ENCODE peak calls at places on chromosomes 6 and 20, in four cellular contexts. One of them, this sample, is unnamed.

GRCh38 chr6:151805286-151805840 is 2.1 kb upstream of the ESR1 start:
- DNase-seq in fibroblast of lung: no peak
- DNase-seq in hepatocyte: no peak
- DNase-seq in trophoblast cell: no peak
- DNase-seq in this sample: no peak

GRCh38 chr6:82555801-82556200 is 192.2 kb downstream of the TPBG start:
- DNase-seq in fibroblast of lung: peak; percentile 61
- DNase-seq in trophoblast cell: no peak
- DNase-seq in hepatocyte: no peak
- DNase-seq in this sample: no peak

GRCh38 chr20:57220187-57221165 is 46.0 kb downstream of the BMP7 start:
- DNase-seq in fibroblast of lung: no peak
- DNase-seq in hepatocyte: no peak
- DNase-seq in trophoblast cell: peak; percentile 70
- DNase-seq in this sample: no peak

GRCh38 chr20:50510706-50511401 is 671 bp downstream of the PTPN1 start:
- DNase-seq in fibroblast of lung: no peak
- DNase-seq in trophoblast cell: no peak
- DNase-seq in hepatocyte: peak; percentile 32
- DNase-seq in this sample: no peak

GRCh38 chr6:17389274-17389847 is 4.0 kb upstream of the CAP2 start:
- DNase-seq in hepatocyte: no peak
- DNase-seq in fibroblast of lung: no peak
- DNase-seq in trophoblast cell: peak; percentile 94
- DNase-seq in this sample: peak; percentile 28

GRCh38 chr20:33064572-33065287 is 11.0 kb downstream of the BPIFB3 start:
- DNase-seq in hepatocyte: no peak
- DNase-seq in fibroblast of lung: no peak
- DNase-seq in trophoblast cell: no peak
- DNase-seq in this sample: no peak

GRCh38 chr6:145423936-145424335 is 311.4 kb downstream of the EPM2A start:
- DNase-seq in hepatocyte: no peak
- DNase-seq in fibroblast of lung: no peak
- DNase-seq in trophoblast cell: peak; percentile 87
- DNase-seq in this sample: peak; percentile 30

GRCh38 chr20:2379511-2380229 is 1.0 kb upstream of the TGM6 start:
- DNase-seq in trophoblast cell: no peak
- DNase-seq in fibroblast of lung: no peak
- DNase-seq in hepatocyte: no peak
- DNase-seq in this sample: peak; percentile 46

GRCh38 chr20:17849901-17850673 is 118.5 kb downstream of the SNX5 start:
- DNase-seq in hepatocyte: peak; percentile 68
- DNase-seq in fibroblast of lung: peak; percentile 100
- DNase-seq in trophoblast cell: peak; percentile 97
- DNase-seq in this sample: peak; percentile 88

GRCh38 chr20:17556842-17557674 is 12.8 kb upstream of the DSTN start:
- DNase-seq in trophoblast cell: peak; percentile 55
- DNase-seq in hepatocyte: peak; percentile 33
- DNase-seq in fibroblast of lung: peak; percentile 68
- DNase-seq in this sample: peak; percentile 64

GRCh38 chr6:24495516-24495847 is 713 bp downstream of the ALDH5A1 start:
- DNase-seq in fibroblast of lung: peak; percentile 61
- DNase-seq in trophoblast cell: peak; percentile 42
- DNase-seq in hepatocyte: peak; percentile 55
- DNase-seq in this sample: peak; percentile 35

GRCh38 chr20:50569864-50570836 is 60.0 kb downstream of the PTPN1 start:
- DNase-seq in trophoblast cell: peak; percentile 93
- DNase-seq in fibroblast of lung: peak; percentile 58
- DNase-seq in hepatocyte: no peak
- DNase-seq in this sample: peak; percentile 20

GRCh38 chr6:137923866-137924616 is 57.0 kb downstream of the TNFAIP3 start:
- DNase-seq in trophoblast cell: peak; percentile 95
- DNase-seq in fibroblast of lung: no peak
- DNase-seq in hepatocyte: peak; percentile 6
- DNase-seq in this sample: peak; percentile 70

GRCh38 chr6:49540614-49541013 is 9.9 kb upstream of the C6orf141 start:
- DNase-seq in trophoblast cell: peak; percentile 23
- DNase-seq in fibroblast of lung: peak; percentile 24
- DNase-seq in hepatocyte: no peak
- DNase-seq in this sample: no peak

GRCh38 chr6:25295651-25296050 is 16.5 kb downstream of the CARMIL1 start:
- DNase-seq in hepatocyte: no peak
- DNase-seq in trophoblast cell: no peak
- DNase-seq in fibroblast of lung: peak; percentile 47
- DNase-seq in this sample: no peak

GRCh38 chr20:8722277-8722928 is 346.5 kb upstream of the PLCB4 start:
- DNase-seq in trophoblast cell: peak; percentile 84
- DNase-seq in hepatocyte: peak; percentile 71
- DNase-seq in fibroblast of lung: peak; percentile 66
- DNase-seq in this sample: peak; percentile 9

GRCh38 chr20:24742989-24743388 is 206.1 kb upstream of the CST7 start:
- DNase-seq in trophoblast cell: no peak
- DNase-seq in fibroblast of lung: no peak
- DNase-seq in hepatocyte: no peak
- DNase-seq in this sample: no peak
- H3K4me2 ChIP-seq in trophoblast cell: no peak overlapping the region
- H3K4me2 ChIP-seq in fibroblast of lung: no peak overlapping the region
- H3K4me2 ChIP-seq in hepatocyte: no peak overlapping the region
- H3K4me2 ChIP-seq in this sample: no peak overlapping the region

GRCh38 chr20:64048402-64049044 is 916 bp downstream of the SOX18 start:
- DNase-seq in hepatocyte: no peak
- DNase-seq in fibroblast of lung: no peak
- DNase-seq in trophoblast cell: no peak
- DNase-seq in this sample: no peak

GRCh38 chr20:64049060-64049886 is at the start of gene SOX18:
- DNase-seq in fibroblast of lung: peak; percentile 36
- DNase-seq in hepatocyte: peak; percentile 69
- DNase-seq in trophoblast cell: peak; percentile 38
- DNase-seq in this sample: peak; percentile 51

GRCh38 chr20:64045346-64046011 is 4.0 kb downstream of the SOX18 start:
- DNase-seq in trophoblast cell: no peak
- DNase-seq in hepatocyte: no peak
- DNase-seq in fibroblast of lung: no peak
- DNase-seq in this sample: no peak

GRCh38 chr20:64047968-64048401 is 1.5 kb downstream of the SOX18 start:
- DNase-seq in fibroblast of lung: no peak
- DNase-seq in hepatocyte: no peak
- DNase-seq in trophoblast cell: no peak
- DNase-seq in this sample: no peak

DNA sequence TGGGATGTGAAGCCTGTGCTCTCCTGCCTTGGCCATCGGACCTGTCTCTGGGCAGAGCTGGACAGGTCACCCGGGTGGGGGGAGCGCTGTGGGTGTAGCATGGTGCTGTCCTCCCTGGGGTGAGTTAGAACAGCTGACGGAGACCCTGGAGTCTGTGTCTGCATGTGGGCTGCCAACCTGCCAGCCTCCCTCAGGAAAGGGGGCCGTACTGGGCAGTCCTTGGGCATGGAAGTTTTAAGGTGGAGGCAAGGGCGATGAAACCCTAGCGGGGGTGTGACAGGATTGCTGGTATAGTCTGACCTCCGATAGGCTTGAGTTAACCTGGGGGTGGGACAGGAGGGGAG is 2.4 kb downstream of the SOX18 start:
- DNase-seq in fibroblast of lung: no peak
- DNase-seq in trophoblast cell: no peak
- DNase-seq in hepatocyte: no peak
- DNase-seq in this sample: no peak
- H3K27me3 ChIP-seq in fibroblast of lung: peaks cover 15% of the 10 kb centered on the region
- H3K27me3 ChIP-seq in trophoblast cell: peaks cover 40% of the 10 kb centered on the region
- H3K27me3 ChIP-seq in hepatocyte: peaks cover 54% of the 10 kb centered on the region
- H3K27me3 ChIP-seq in this sample: peaks cover 26% of the 10 kb centered on the region

DNA sequence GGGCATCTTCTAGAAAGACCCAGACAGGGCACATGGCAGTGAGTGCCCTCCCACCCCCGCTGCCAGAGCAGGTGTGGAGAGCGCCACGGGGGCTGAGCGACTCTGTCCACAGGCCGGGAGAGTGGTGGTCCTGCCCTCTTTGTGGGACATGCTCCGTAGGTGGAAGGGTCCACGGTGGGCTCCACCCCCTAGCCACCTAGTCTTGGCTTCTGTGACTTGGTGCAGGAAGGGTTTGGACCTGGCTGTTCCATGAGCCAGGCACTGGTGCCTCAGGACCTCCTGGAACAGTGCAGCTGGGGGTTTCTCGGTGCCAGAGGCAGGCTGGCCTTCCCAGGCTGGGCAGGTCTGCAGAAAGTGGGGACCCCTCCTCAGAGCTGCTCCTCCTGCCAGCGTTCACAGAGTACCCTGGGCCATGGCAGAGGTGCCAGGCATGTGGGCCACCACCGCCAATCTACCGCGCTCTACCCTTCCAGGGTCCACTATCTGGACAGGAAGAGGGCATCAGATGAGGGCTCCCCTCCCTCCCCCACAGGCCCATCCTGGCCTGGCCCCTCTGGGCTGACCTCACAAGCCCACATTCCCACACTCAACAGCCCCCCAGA is 23.0 kb downstream of the SLCO4A1 start:
- DNase-seq in hepatocyte: no peak
- DNase-seq in fibroblast of lung: no peak
- DNase-seq in trophoblast cell: no peak
- DNase-seq in this sample: no peak
- H3K36me3 ChIP-seq in hepatocyte: no peaks in the 10 kb centered on the region
- H3K36me3 ChIP-seq in fibroblast of lung: no peaks in the 10 kb centered on the region
- H3K36me3 ChIP-seq in trophoblast cell: no peaks in the 10 kb centered on the region
- H3K36me3 ChIP-seq in this sample: peaks cover 22% of the 10 kb centered on the region

GRCh38 chr6:139380611-139381010 is 6.2 kb upstream of the CITED2 start:
- DNase-seq in trophoblast cell: peak; percentile 25
- DNase-seq in hepatocyte: no peak
- DNase-seq in fibroblast of lung: no peak
- DNase-seq in this sample: no peak
- H3K4me2 ChIP-seq in trophoblast cell: no peak overlapping the region
- H3K4me2 ChIP-seq in hepatocyte: no peak overlapping the region
- H3K4me2 ChIP-seq in fibroblast of lung: no peak overlapping the region
- H3K4me2 ChIP-seq in this sample: no peak overlapping the region

GRCh38 chr20:24502184-24502583 is 32.8 kb downstream of the SYNDIG1 start:
- DNase-seq in hepatocyte: peak; percentile 76
- DNase-seq in fibroblast of lung: peak; percentile 84
- DNase-seq in trophoblast cell: no peak
- DNase-seq in this sample: no peak

GRCh38 chr20:24504331-24505285 is 35.2 kb downstream of the SYNDIG1 start:
- DNase-seq in trophoblast cell: no peak
- DNase-seq in fibroblast of lung: no peak
- DNase-seq in hepatocyte: no peak
- DNase-seq in this sample: no peak

GRCh38 chr20:24501764-24502163 is 32.3 kb downstream of the SYNDIG1 start:
- DNase-seq in trophoblast cell: no peak
- DNase-seq in hepatocyte: no peak
- DNase-seq in fibroblast of lung: no peak
- DNase-seq in this sample: no peak

GRCh38 chr20:24503352-24503931 is 34.0 kb downstream of the SYNDIG1 start:
- DNase-seq in trophoblast cell: no peak
- DNase-seq in fibroblast of lung: peak; percentile 63
- DNase-seq in hepatocyte: peak; percentile 72
- DNase-seq in this sample: no peak

GRCh38 chr20:24502661-24503060 is 33.2 kb downstream of the SYNDIG1 start:
- DNase-seq in hepatocyte: no peak
- DNase-seq in trophoblast cell: no peak
- DNase-seq in fibroblast of lung: peak; percentile 47
- DNase-seq in this sample: no peak
- H3K27me3 ChIP-seq in hepatocyte: no peaks in the 10 kb centered on the region
- H3K27me3 ChIP-seq in trophoblast cell: no peaks in the 10 kb centered on the region
- H3K27me3 ChIP-seq in fibroblast of lung: no peaks in the 10 kb centered on the region
- H3K27me3 ChIP-seq in this sample: no peaks in the 10 kb centered on the region

GRCh38 chr6:33071579-33071978 is 1.9 kb downstream of the HLA-DPA1 start:
- DNase-seq in fibroblast of lung: no peak
- DNase-seq in trophoblast cell: no peak
- DNase-seq in hepatocyte: no peak
- DNase-seq in this sample: no peak

GRCh38 chr6:33072508-33073100 is 845 bp downstream of the HLA-DPA1 start:
- DNase-seq in trophoblast cell: no peak
- DNase-seq in hepatocyte: no peak
- DNase-seq in fibroblast of lung: no peak
- DNase-seq in this sample: no peak

GRCh38 chr6:33070909-33071308 is 2.5 kb downstream of the HLA-DPA1 start:
- DNase-seq in trophoblast cell: no peak
- DNase-seq in fibroblast of lung: no peak
- DNase-seq in hepatocyte: no peak
- DNase-seq in this sample: no peak

GRCh38 chr6:33066917-33067521 is 6.4 kb downstream of the HLA-DPA1 start:
- DNase-seq in fibroblast of lung: no peak
- DNase-seq in trophoblast cell: no peak
- DNase-seq in hepatocyte: no peak
- DNase-seq in this sample: no peak

GRCh38 chr6:33069021-33069738 is 4.3 kb downstream of the HLA-DPA1 start:
- DNase-seq in fibroblast of lung: no peak
- DNase-seq in trophoblast cell: no peak
- DNase-seq in hepatocyte: no peak
- DNase-seq in this sample: no peak
- H3K36me3 ChIP-seq in fibroblast of lung: no peaks in the 10 kb centered on the region
- H3K36me3 ChIP-seq in trophoblast cell: no peaks in the 10 kb centered on the region
- H3K36me3 ChIP-seq in hepatocyte: no peaks in the 10 kb centered on the region
- H3K36me3 ChIP-seq in this sample: no peaks in the 10 kb centered on the region

GRCh38 chr20:12555369-12555768 is 453.4 kb upstream of the SPTLC3 start:
- DNase-seq in hepatocyte: no peak
- DNase-seq in trophoblast cell: no peak
- DNase-seq in fibroblast of lung: no peak
- DNase-seq in this sample: peak; percentile 47
- H3K4me2 ChIP-seq in hepatocyte: no peak overlapping the region
- H3K4me2 ChIP-seq in trophoblast cell: no peak overlapping the region
- H3K4me2 ChIP-seq in fibroblast of lung: no peak overlapping the region
- H3K4me2 ChIP-seq in this sample: peak overlapping the region; percentile 47

DNA sequence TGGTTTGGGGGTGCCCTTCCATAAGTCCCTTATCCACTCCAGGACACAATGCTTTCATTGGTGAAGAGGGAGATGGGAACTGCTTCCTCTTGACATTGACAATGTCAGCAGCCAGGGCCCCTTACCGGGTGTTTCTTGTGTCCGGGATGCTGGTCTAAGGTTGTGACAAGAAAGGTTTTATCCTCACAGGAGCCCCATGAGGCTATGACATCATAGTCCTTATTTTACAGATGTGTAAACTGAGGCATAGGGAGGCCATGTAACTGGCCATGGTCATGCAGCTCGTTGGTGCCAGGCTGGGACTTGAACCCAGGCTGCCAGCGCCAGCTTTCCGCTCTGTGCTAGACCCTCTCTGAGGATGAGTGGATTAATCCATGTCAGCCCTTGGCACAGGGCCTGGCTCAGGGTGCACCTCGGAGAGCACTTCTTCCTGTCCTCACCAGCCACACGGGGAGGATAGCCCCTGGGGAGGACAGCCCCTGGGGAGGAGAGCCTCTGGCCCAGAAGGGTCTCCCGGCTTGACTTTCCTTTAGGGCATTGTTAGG is 157.3 kb downstream of the SYCP2 start:
- DNase-seq in trophoblast cell: no peak
- DNase-seq in fibroblast of lung: no peak
- DNase-seq in hepatocyte: no peak
- DNase-seq in this sample: no peak
- H3K27me3 ChIP-seq in trophoblast cell: no peaks in the 10 kb centered on the region
- H3K27me3 ChIP-seq in fibroblast of lung: no peaks in the 10 kb centered on the region
- H3K27me3 ChIP-seq in hepatocyte: no peaks in the 10 kb centered on the region
- H3K27me3 ChIP-seq in this sample: peaks cover 11% of the 10 kb centered on the region